ENCODE peak calls at places on chromosomes 6 and 20, in six cellular contexts. One of them, this sample, is unnamed.

GRCh38 chr6:161684721-161685120 is 410.9 kb upstream of the AGPAT4 start:
- DNase-seq in upper lobe of right lung: no peak
- DNase-seq in endodermal cell: no peak
- DNase-seq in osteocyte: no peak
- DNase-seq in A549: no peak
- DNase-seq in AG09319: no peak
- DNase-seq in this sample: no peak

GRCh38 chr6:5763871-5764270 is 242.9 kb downstream of the NRN1 start:
- DNase-seq in upper lobe of right lung: no peak
- DNase-seq in endodermal cell: peak; percentile 35
- DNase-seq in osteocyte: no peak
- DNase-seq in A549: no peak
- DNase-seq in AG09319: no peak
- DNase-seq in this sample: no peak

GRCh38 chr6:42896178-42896719 is 16.8 kb downstream of the RPL7L1 start:
- DNase-seq in upper lobe of right lung: no peak
- DNase-seq in endodermal cell: no peak
- DNase-seq in osteocyte: no peak
- DNase-seq in A549: no peak
- DNase-seq in AG09319: no peak
- DNase-seq in this sample: no peak

GRCh38 chr20:52383995-52384621 is 192.5 kb upstream of the ZFP64 start:
- DNase-seq in upper lobe of right lung: no peak
- DNase-seq in endodermal cell: no peak
- DNase-seq in osteocyte: no peak
- DNase-seq in A549: no peak
- DNase-seq in AG09319: no peak
- DNase-seq in this sample: no peak

GRCh38 chr6:135280375-135281136 is 99.4 kb downstream of the MYB start:
- DNase-seq in upper lobe of right lung: no peak
- DNase-seq in endodermal cell: no peak
- DNase-seq in osteocyte: no peak
- DNase-seq in A549: no peak
- DNase-seq in AG09319: no peak
- DNase-seq in this sample: peak; percentile 71

GRCh38 chr20:62602550-62602949 is 39.8 kb upstream of the SLCO4A1 start:
- DNase-seq in upper lobe of right lung: peak; percentile 88
- DNase-seq in endodermal cell: no peak
- DNase-seq in osteocyte: no peak
- DNase-seq in A549: no peak
- DNase-seq in AG09319: no peak
- DNase-seq in this sample: no peak

GRCh38 chr20:63356511-63356910 is 4.6 kb downstream of the CHRNA4 start:
- DNase-seq in upper lobe of right lung: no peak
- DNase-seq in endodermal cell: no peak
- DNase-seq in osteocyte: no peak
- DNase-seq in A549: no peak
- DNase-seq in AG09319: no peak
- DNase-seq in this sample: no peak

GRCh38 chr20:17557675-17558006 is 12.2 kb upstream of the DSTN start:
- DNase-seq in upper lobe of right lung: no peak
- DNase-seq in endodermal cell: no peak
- DNase-seq in osteocyte: no peak
- DNase-seq in A549: peak; percentile 66
- DNase-seq in AG09319: no peak
- DNase-seq in this sample: peak; percentile 70

GRCh38 chr20:60137657-60138245 is 179.5 kb downstream of the CDH26 start:
- DNase-seq in upper lobe of right lung: no peak
- DNase-seq in endodermal cell: peak; percentile 82
- DNase-seq in osteocyte: no peak
- DNase-seq in A549: peak; percentile 11
- DNase-seq in AG09319: no peak
- DNase-seq in this sample: no peak

GRCh38 chr6:128569737-128570438 is 49.5 kb upstream of the PTPRK start:
- DNase-seq in upper lobe of right lung: no peak
- DNase-seq in endodermal cell: no peak
- DNase-seq in osteocyte: no peak
- DNase-seq in A549: peak; percentile 30
- DNase-seq in AG09319: peak; percentile 44
- DNase-seq in this sample: peak; percentile 78

GRCh38 chr20:40339661-40340449 is 349.2 kb downstream of the MAFB start:
- DNase-seq in upper lobe of right lung: peak; percentile 80
- DNase-seq in endodermal cell: no peak
- DNase-seq in osteocyte: no peak
- DNase-seq in A549: no peak
- DNase-seq in AG09319: no peak
- DNase-seq in this sample: no peak

GRCh38 chr20:61924858-61925554 is 140.7 kb downstream of the TAF4 start:
- DNase-seq in upper lobe of right lung: peak; percentile 47
- DNase-seq in endodermal cell: no peak
- DNase-seq in osteocyte: no peak
- DNase-seq in A549: no peak
- DNase-seq in AG09319: no peak
- DNase-seq in this sample: no peak

GRCh38 chr6:140548379-140548778 is 1173.9 kb upstream of the CITED2 start:
- DNase-seq in upper lobe of right lung: no peak
- DNase-seq in endodermal cell: no peak
- DNase-seq in osteocyte: no peak
- DNase-seq in A549: no peak
- DNase-seq in AG09319: no peak
- DNase-seq in this sample: peak; percentile 63

DNA sequence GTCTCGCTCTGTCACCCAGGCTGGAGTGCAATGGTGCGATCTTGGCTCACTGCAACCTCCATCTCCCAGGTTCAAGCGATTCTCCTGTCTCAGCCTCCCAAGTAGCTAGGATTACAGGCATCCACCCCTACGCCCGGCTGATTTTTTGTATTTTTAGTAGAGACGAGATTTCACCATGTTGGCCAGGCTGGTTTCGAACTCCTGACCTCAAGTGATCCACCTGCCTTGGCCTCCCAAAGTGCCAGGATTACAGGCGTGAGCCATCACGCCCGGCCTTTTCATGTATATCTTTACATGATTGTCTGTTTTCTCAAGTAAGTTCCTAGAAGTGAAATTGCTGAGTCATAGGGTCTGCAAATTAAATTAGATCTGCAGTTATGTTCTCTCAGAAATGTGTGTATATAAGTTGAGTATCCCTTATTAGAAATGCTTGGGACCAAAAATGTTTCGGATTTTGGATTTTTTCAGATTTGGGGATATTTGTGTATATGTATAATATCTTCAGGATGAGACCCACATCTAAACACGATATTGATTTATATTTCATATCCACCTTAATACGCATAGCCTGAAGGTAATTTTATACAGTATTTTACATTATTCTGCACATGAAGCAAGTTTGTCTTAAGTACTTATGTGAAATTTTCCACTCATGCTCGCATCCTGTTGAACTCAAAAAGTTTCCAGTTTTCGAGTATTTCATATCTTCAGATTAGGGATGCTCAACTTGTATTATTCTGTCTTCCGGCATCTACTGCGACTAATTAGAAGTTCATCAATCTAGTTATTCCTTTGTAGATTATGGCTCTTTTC is 40.4 kb downstream of the TAB2 start:
- DNase-seq in upper lobe of right lung: no peak
- DNase-seq in endodermal cell: no peak
- DNase-seq in osteocyte: no peak
- DNase-seq in A549: no peak
- DNase-seq in AG09319: no peak
- DNase-seq in this sample: no peak
- TF ChIP-seq CTCF in upper lobe of right lung: no peak
- TF ChIP-seq CTCF in endodermal cell: no peak
- TF ChIP-seq CTCF in osteocyte: no peak
- TF ChIP-seq CTCF in A549: no peak
- TF ChIP-seq CTCF in AG09319: no peak
- TF ChIP-seq CTCF in this sample: no peak

GRCh38 chr6:76230711-76231110 is 158.2 kb upstream of the IMPG1 start:
- DNase-seq in upper lobe of right lung: no peak
- DNase-seq in endodermal cell: peak; percentile 72
- DNase-seq in osteocyte: no peak
- DNase-seq in A549: no peak
- DNase-seq in AG09319: no peak
- DNase-seq in this sample: no peak
- TF ChIP-seq CTCF in upper lobe of right lung: no peak
- TF ChIP-seq CTCF in endodermal cell: peak; percentile 64
- TF ChIP-seq CTCF in osteocyte: no peak
- TF ChIP-seq CTCF in A549: no peak
- TF ChIP-seq CTCF in AG09319: no peak
- TF ChIP-seq CTCF in this sample: no peak

DNA sequence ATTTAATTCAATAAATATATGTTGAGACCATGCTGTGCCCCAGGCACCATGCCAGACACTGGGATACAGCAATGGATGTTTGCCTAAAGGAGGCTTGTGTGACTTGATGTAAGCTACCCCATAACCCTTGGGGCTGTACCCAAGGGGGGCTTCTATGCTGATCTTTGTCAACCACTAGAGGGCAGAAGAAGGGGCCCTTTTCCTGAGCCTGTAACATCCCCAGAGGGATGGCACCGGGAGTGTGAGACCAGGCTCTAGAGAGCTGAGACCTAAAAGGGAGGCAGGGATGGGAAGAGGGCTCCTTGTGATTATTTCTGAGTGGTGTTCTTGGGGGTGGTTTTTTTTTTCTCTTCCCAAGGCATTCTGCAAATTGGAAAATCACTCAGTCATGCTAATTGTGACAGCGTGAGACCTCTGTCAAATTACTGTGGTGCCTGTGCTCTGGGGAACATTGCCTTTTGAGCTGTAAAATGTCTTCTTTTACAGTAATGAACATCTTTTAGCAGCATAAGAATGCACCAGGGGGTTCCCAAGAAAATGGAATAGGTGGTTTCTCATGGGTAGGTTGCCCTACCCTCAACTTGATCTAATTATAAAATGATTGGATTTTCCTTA is 138.8 kb upstream of the SLC24A3 start:
- DNase-seq in upper lobe of right lung: no peak
- DNase-seq in endodermal cell: peak; percentile 82
- DNase-seq in osteocyte: peak; percentile 57
- DNase-seq in A549: peak; percentile 25
- DNase-seq in AG09319: no peak
- DNase-seq in this sample: peak; percentile 3
- TF ChIP-seq CTCF in upper lobe of right lung: no peak
- TF ChIP-seq CTCF in endodermal cell: peak; percentile 88
- TF ChIP-seq CTCF in osteocyte: no peak
- TF ChIP-seq CTCF in A549: peak; percentile 16
- TF ChIP-seq CTCF in AG09319: peak; percentile 8
- TF ChIP-seq CTCF in this sample: peak; percentile 24

GRCh38 chr6:35151472-35151871 is 10.3 kb upstream of the TCP11 start:
- DNase-seq in upper lobe of right lung: no peak
- DNase-seq in endodermal cell: no peak
- DNase-seq in osteocyte: no peak
- DNase-seq in A549: no peak
- DNase-seq in AG09319: no peak
- DNase-seq in this sample: no peak

GRCh38 chr6:35152067-35152707 is 11.0 kb upstream of the TCP11 start:
- DNase-seq in upper lobe of right lung: no peak
- DNase-seq in endodermal cell: no peak
- DNase-seq in osteocyte: no peak
- DNase-seq in A549: no peak
- DNase-seq in AG09319: no peak
- DNase-seq in this sample: peak; percentile 45

GRCh38 chr6:35149891-35150566 is 8.9 kb upstream of the TCP11 start:
- DNase-seq in upper lobe of right lung: no peak
- DNase-seq in endodermal cell: peak; percentile 46
- DNase-seq in osteocyte: no peak
- DNase-seq in A549: no peak
- DNase-seq in AG09319: no peak
- DNase-seq in this sample: no peak

GRCh38 chr6:35154947-35155346 is 13.8 kb upstream of the TCP11 start:
- DNase-seq in upper lobe of right lung: no peak
- DNase-seq in endodermal cell: no peak
- DNase-seq in osteocyte: no peak
- DNase-seq in A549: no peak
- DNase-seq in AG09319: no peak
- DNase-seq in this sample: no peak

GRCh38 chr6:35154262-35154661 is 13.1 kb upstream of the TCP11 start:
- DNase-seq in upper lobe of right lung: no peak
- DNase-seq in endodermal cell: no peak
- DNase-seq in osteocyte: no peak
- DNase-seq in A549: no peak
- DNase-seq in AG09319: no peak
- DNase-seq in this sample: peak; percentile 53
- TF ChIP-seq CTCF in upper lobe of right lung: no peak
- TF ChIP-seq CTCF in endodermal cell: no peak
- TF ChIP-seq CTCF in osteocyte: no peak
- TF ChIP-seq CTCF in A549: no peak
- TF ChIP-seq CTCF in AG09319: no peak
- TF ChIP-seq CTCF in this sample: no peak

GRCh38 chr20:53580376-53581111 is 13.1 kb downstream of the ZNF217 start:
- DNase-seq in upper lobe of right lung: no peak
- DNase-seq in endodermal cell: no peak
- DNase-seq in osteocyte: peak; percentile 27
- DNase-seq in A549: no peak
- DNase-seq in AG09319: no peak
- DNase-seq in this sample: no peak
- TF ChIP-seq CTCF in upper lobe of right lung: no peak
- TF ChIP-seq CTCF in endodermal cell: peak; percentile 49
- TF ChIP-seq CTCF in osteocyte: peak; percentile 10
- TF ChIP-seq CTCF in A549: no peak
- TF ChIP-seq CTCF in AG09319: peak; percentile 4
- TF ChIP-seq CTCF in this sample: peak; percentile 19

DNA sequence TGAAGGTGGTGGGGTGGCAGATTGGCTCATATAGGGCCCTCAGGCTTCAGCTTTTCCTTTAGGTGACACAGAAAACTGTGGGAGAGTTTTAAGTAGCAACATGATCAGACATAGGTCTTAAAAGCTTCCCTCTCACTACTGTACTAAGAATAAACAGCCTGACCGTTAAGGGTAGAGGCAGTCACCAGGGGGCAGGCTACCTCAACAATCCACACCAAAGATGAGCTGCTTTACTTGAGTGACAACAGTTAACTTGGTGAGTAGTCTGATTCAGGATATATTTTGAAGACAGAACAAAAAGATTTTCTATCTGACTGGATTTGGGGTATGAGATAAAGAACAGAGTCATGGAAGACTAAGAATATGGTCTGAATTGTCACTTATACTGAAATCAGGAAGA is 193.1 kb upstream of the SHLD1 start:
- DNase-seq in upper lobe of right lung: no peak
- DNase-seq in endodermal cell: peak; percentile 88
- DNase-seq in osteocyte: no peak
- DNase-seq in A549: peak; percentile 67
- DNase-seq in AG09319: no peak
- DNase-seq in this sample: peak; percentile 61
- TF ChIP-seq CTCF in upper lobe of right lung: peak; percentile 49
- TF ChIP-seq CTCF in endodermal cell: peak; percentile 87
- TF ChIP-seq CTCF in osteocyte: peak; percentile 70
- TF ChIP-seq CTCF in A549: peak; percentile 91
- TF ChIP-seq CTCF in AG09319: peak; percentile 52
- TF ChIP-seq CTCF in this sample: peak; percentile 63

GRCh38 chr6:165231581-165232276 is 77.7 kb downstream of the C6orf118 start:
- DNase-seq in upper lobe of right lung: no peak
- DNase-seq in endodermal cell: peak; percentile 61
- DNase-seq in osteocyte: no peak
- DNase-seq in A549: peak; percentile 4
- DNase-seq in AG09319: no peak
- DNase-seq in this sample: peak; percentile 66
- TF ChIP-seq CTCF in upper lobe of right lung: peak; percentile 35
- TF ChIP-seq CTCF in endodermal cell: peak; percentile 79
- TF ChIP-seq CTCF in osteocyte: peak; percentile 41
- TF ChIP-seq CTCF in A549: peak; percentile 68
- TF ChIP-seq CTCF in AG09319: peak; percentile 47
- TF ChIP-seq CTCF in this sample: peak; percentile 66